ENCODE peak calls at places on chromosomes 13 and 19, in six cellular contexts. J is H9, I is IMR-90, D is mesenchymal stem cell, B is neuronal stem cell, W is H1. L is an unnamed sample.

GRCh38 chr13:96426160-96426559 is 336.3 kb downstream of the HS6ST3 start:
- DNase-seq in I (no peak), D (no peak), B (no peak), J (no peak), W (no peak), L (no peak)

GRCh38 chr13:75151081-75151643 is 330.8 kb downstream of the TBC1D4 start:
- DNase-seq in J (no peak), D (peak), I (peak), W (no peak), B (no peak), L (no peak)

GRCh38 chr13:23778879-23779278 is 110.3 kb downstream of the MIPEP start:
- DNase-seq in I (peak), D (peak), W (no peak), B (no peak), J (no peak), L (no peak)

GRCh38 chr19:48812094-48812929 is 1.5 kb upstream of the BCAT2 start:
- DNase-seq in I (peak), B (peak), W (no peak), D (peak), J (peak), L (no peak)

GRCh38 chr19:2974342-2974932 is 2.9 kb upstream of the TLE6 start:
- DNase-seq in I (no peak), W (no peak), J (no peak), B (no peak), D (peak), L (peak)

GRCh38 chr13:28138756-28139470 is 568 bp downstream of the PAN3 start:
- DNase-seq in W (peak), J (peak), B (peak), D (peak), I (peak), L (peak)

GRCh38 chr13:86318424-86318823 is 519.2 kb upstream of the SLITRK6 start:
- DNase-seq in J (no peak), B (no peak), I (no peak), W (no peak), D (no peak), L (no peak)

GRCh38 chr19:57664269-57665127 is 4.2 kb upstream of the ZSCAN4 start:
- DNase-seq in W (no peak), D (peak), B (peak), J (peak), I (peak), L (peak)

GRCh38 chr13:60226507-60226906 is 62.8 kb upstream of the DIAPH3 start:
- DNase-seq in I (peak), B (peak), J (peak), D (peak), W (no peak), L (peak)

GRCh38 chr13:75202981-75203380 is 279.0 kb downstream of the TBC1D4 start:
- DNase-seq in J (no peak), W (no peak), D (no peak), I (no peak), B (no peak), L (no peak)

GRCh38 chr13:48804836-48805601 is 151.3 kb downstream of the CYSLTR2 start:
- DNase-seq in W (no peak), B (no peak), I (no peak), D (peak), J (no peak), L (no peak)

DNA sequence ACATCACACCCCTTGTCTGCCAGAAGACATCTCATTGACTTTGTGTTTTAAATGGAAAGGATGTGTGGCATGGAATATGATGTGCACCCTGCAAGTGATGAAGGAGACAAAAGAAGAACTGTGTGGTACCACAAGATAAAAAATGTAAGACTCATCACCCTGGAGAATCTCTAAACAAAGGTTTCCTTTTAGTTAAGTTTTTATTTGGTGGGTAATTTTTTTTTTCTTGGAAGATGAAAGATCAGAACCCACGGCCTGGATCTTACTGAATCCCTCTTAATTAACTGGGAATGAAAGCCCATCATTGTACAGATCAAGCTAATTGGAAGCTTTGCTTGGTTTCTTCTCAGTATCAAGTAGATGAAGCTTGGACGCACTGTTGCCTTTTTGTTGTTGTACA is 129.6 kb downstream of the DCLK1 start:
- DNase-seq in B (no peak), J (no peak), W (no peak), D (no peak), I (no peak), L (no peak)
- H4K91ac ChIP-seq in B (no peak), J (no peak), W (no peak), D (no peak), I (no peak), L (no peak)

DNA sequence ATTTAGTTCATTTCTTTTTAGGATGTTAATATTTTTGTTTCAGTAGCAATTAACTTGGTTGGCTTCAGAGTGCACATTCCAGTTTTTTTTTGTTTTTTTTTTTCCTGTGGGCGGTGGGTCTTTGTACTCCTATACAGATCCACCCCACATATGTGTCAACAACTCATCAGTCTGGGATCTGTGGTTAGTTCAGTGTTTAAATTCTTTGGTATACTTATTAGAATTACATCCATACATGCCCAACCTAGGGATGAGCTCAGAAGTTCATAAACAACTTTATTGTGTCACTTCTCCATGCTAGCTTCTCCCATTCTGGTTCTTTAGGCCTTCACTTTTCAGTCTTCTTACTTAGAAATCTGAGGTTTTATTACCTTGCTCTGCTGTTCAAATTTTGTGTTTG is 50.9 kb downstream of the PCCA start:
- DNase-seq in I (peak), D (peak), B (no peak), W (no peak), J (no peak), L (no peak)
- H2BK120ac ChIP-seq in I (peak), D (no peak), B (no peak), W (no peak), J (no peak), L (no peak)

GRCh38 chr13:54768214-54768613 is 1739.6 kb downstream of the OLFM4 start:
- DNase-seq in D (no peak), J (no peak), W (no peak), I (no peak), B (no peak), L (no peak)
- H4K91ac ChIP-seq in D (no peak), J (no peak), W (no peak), I (no peak), B (no peak), L (no peak)

GRCh38 chr13:40540707-40541044 is 125.8 kb downstream of the FOXO1 start:
- DNase-seq in W (no peak), B (no peak), D (no peak), J (no peak), I (no peak), L (no peak)

GRCh38 chr13:40535345-40535836 is 131.1 kb downstream of the FOXO1 start:
- DNase-seq in I (no peak), J (no peak), W (no peak), B (no peak), D (no peak), L (no peak)

GRCh38 chr13:40536443-40537113 is 129.9 kb downstream of the FOXO1 start:
- DNase-seq in J (no peak), I (no peak), B (no peak), W (no peak), D (no peak), L (peak)

GRCh38 chr13:40537146-40537895 is 129.1 kb downstream of the FOXO1 start:
- DNase-seq in W (no peak), B (no peak), I (no peak), J (no peak), D (no peak), L (no peak)

DNA sequence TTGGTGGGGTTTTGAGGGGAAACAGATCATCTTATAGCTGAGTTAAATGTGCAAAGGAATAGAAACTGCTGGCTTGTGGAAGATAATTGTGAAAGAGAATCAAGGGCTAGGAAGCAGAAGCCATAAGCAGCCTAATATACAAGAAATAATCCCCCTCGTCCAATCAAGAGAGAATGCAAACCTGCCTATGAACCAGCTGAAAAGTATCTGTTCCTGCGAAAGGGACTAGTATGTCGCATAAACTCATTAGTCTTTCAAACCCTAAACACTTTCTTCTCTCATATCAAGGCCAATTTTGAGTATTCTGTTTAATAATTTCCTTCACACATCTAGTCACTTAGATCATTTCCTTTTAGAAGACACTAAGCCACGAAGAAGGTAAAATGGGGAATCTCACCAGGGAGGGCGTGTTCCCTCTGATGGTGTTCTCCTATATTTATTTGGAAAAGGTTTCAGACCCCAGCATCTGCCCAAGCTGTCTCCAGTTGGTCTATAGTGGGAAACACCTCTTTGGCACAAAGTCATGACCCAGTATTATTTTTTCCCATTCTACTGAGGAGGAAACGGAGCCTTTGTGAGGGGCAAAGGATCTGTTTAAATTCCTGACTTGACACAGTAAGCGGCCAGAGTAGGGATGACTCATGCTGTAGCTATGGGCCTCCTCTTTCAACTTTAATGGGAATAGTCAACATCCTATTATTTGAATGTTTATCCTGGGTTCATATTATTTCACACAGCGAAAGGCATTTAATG is 126.3 kb downstream of the FOXO1 start:
- DNase-seq in J (peak), I (peak), B (peak), W (peak), D (peak), L (peak)
- H2BK120ac ChIP-seq in J (no peak), I (no peak), B (no peak), W (no peak), D (no peak), L (peak)

DNA sequence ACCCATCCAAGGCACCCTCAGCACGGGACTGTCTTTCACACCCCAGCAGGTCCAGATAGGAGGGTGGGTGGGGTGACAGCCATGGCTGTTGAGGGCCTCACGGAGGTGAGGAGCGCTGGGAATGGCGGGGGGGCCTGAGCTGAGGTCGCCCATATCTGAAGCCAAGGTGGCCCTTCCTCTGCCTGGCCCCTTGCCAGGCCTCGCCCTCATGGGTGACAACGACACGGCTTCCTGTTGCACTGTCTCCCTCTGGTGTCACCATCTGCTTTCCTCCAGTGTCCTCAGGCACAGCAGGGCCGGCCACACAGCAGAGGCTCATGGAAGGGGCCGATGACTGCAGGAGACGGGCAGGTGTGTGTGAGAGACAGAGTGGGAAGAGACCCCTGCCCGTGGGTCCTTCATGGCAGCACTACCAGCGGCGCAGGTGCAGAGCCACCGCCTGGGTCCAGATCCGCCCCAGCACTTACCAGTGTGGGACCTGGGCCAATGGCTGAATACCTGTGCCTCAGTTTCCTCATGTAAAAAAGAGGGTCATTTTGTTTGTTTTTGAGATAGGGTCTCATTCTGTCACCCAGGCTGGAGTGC is 8.1 kb upstream of the NKPD1 start:
- DNase-seq in W (no peak), J (no peak), B (no peak), D (no peak), I (no peak), L (no peak)
- H4K91ac ChIP-seq in W (no peak), J (no peak), B (no peak), D (no peak), I (no peak), L (no peak)

GRCh38 chr13:32587774-32588165 is 1.5 kb downstream of the PDS5B start:
- DNase-seq in B (no peak), W (no peak), J (no peak), I (peak), D (peak), L (no peak)

GRCh38 chr13:32582991-32583390 is 3.3 kb upstream of the PDS5B start:
- DNase-seq in I (no peak), B (no peak), D (no peak), W (no peak), J (no peak), L (peak)

GRCh38 chr13:32587014-32587773 is 942 bp downstream of the PDS5B start:
- DNase-seq in W (no peak), I (peak), D (peak), J (peak), B (peak), L (peak)

GRCh38 chr13:32585625-32586021 is 629 bp upstream of the PDS5B start:
- DNase-seq in J (peak), B (peak), D (no peak), I (no peak), W (no peak), L (no peak)

DNA sequence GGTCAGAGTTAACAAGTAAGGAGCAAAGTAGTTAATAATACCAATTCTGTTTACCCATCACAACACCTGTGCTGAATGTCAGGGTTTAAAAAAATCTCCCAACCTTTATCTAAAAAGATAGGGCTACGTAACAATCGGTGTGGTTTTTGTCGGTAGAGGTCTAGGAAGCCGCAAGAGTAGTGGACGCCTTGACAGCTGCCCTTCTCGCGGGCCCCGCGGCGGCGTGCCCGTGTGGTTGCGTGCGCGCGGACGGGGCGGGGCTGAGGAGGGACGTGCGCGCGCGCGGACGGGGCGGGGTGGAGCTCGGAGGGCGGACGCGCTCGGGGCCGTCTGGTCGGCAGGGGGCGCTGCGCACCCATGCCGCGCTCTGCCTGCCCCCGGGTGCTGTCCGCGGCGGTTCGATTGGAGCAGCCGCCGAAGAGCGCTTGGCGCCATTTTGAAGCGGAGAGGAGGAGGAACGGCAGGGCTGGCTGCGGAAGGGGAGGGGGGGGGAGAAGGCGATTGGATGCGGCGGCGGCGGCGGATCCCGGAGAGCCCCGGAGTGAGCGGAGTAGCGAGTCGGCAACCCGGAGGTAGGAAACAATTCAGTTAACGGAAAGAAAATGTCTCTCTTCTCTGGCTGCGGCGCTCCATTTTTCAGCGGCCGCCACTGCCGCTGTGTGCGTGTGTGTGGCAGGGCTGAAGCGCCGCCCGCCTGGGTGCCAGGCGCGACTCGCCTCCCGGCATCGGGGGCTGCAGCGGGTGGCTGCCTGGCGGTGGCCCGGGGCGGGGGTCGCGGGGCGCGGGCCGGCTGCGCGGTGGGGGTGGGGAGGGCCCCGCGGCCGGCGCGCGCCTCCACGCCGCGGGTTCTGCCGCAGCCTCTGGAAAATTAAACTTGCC is at the start of gene PDS5B:
- DNase-seq in J (peak), D (peak), W (peak), B (peak), I (peak), L (peak)
- H2BK120ac ChIP-seq in J (no peak), D (peak), W (no peak), B (no peak), I (peak), L (peak)